ENCODE peak calls at places on chromosome 15, in five cellular contexts. N, B, P, I and F are unnamed samples.

GRCh38 chr15:98801234-98801561 is 152.9 kb downstream of the IGF1R start:
- DNase-seq in N (no peak), B (no peak), P (no peak), I (peak), F (peak)

GRCh38 chr15:67171471-67171870 is 83.0 kb downstream of the AAGAB start:
- DNase-seq in N (no peak), B (no peak), P (no peak), I (no peak), F (no peak)

GRCh38 chr15:58805095-58805494 is 34.0 kb downstream of the MINDY2 start:
- DNase-seq in N (no peak), B (no peak), P (no peak), I (no peak), F (no peak)

GRCh38 chr15:73617310-73617709 is 15.9 kb downstream of the NPTN start:
- DNase-seq in N (no peak), B (no peak), P (no peak), I (no peak), F (no peak)

GRCh38 chr15:90000175-90000923 is 775 bp upstream of the ZNF710 start:
- DNase-seq in N (no peak), B (no peak), P (peak), I (peak), F (peak)

GRCh38 chr15:71231678-71232224 is 116.5 kb downstream of the THSD4 start:
- DNase-seq in N (no peak), B (no peak), P (no peak), I (no peak), F (no peak)

GRCh38 chr15:65054333-65055200 is 9.4 kb downstream of the SLC51B start:
- DNase-seq in N (no peak), B (peak), P (peak), I (peak), F (peak)

GRCh38 chr15:73601449-73602425 is 31.5 kb downstream of the NPTN start:
- DNase-seq in N (no peak), B (peak), P (no peak), I (no peak), F (peak)

GRCh38 chr15:68354923-68355322 is 77.0 kb downstream of the ITGA11 start:
- DNase-seq in N (peak), B (peak), P (no peak), I (no peak), F (no peak)

GRCh38 chr15:47505712-47506542 is 211.4 kb upstream of the SEMA6D start:
- DNase-seq in N (no peak), B (no peak), P (no peak), I (no peak), F (no peak)

GRCh38 chr15:70508561-70509281 is 254.6 kb downstream of the UACA start:
- DNase-seq in N (peak), B (peak), P (no peak), I (no peak), F (peak)

GRCh38 chr15:91867581-91868026 is 14.1 kb downstream of the SLCO3A1 start:
- DNase-seq in N (peak), B (peak), P (no peak), I (no peak), F (no peak)

GRCh38 chr15:85026304-85027032 is 44.8 kb downstream of the PDE8A start:
- DNase-seq in N (no peak), B (no peak), P (no peak), I (no peak), F (no peak)

GRCh38 chr15:45234562-45235235 is 17.3 kb upstream of the SLC28A2 start:
- DNase-seq in N (no peak), B (peak), P (no peak), I (no peak), F (peak)

GRCh38 chr15:59232476-59232875 is 25.8 kb downstream of the LDHAL6B start:
- DNase-seq in N (peak), B (no peak), P (no peak), I (no peak), F (no peak)

GRCh38 chr15:101458908-101459578 is 30.5 kb downstream of the PCSK6 start:
- DNase-seq in N (no peak), B (no peak), P (no peak), I (no peak), F (no peak)

GRCh38 chr15:87287156-87287555 is 969.4 kb downstream of the NTRK3 start:
- DNase-seq in N (peak), B (no peak), P (no peak), I (no peak), F (no peak)

GRCh38 chr15:44308415-44308814 is 19.9 kb downstream of the GOLM2 start:
- DNase-seq in N (no peak), B (no peak), P (no peak), I (no peak), F (no peak)

GRCh38 chr15:74613089-74613952 is 2.3 kb upstream of the CLK3 start:
- DNase-seq in N (no peak), B (no peak), P (no peak), I (no peak), F (peak)

GRCh38 chr15:92343869-92344643 is 49.6 kb upstream of the ST8SIA2 start:
- DNase-seq in N (no peak), B (no peak), P (no peak), I (peak), F (no peak)

GRCh38 chr15:87939838-87940457 is 316.6 kb downstream of the NTRK3 start:
- DNase-seq in N (no peak), B (no peak), P (no peak), I (no peak), F (no peak)

GRCh38 chr15:101053261-101053660 is 134.1 kb downstream of the LRRK1 start:
- DNase-seq in N (no peak), B (no peak), P (no peak), I (no peak), F (no peak)

GRCh38 chr15:95170587-95171380 is 939.4 kb downstream of the MCTP2 start:
- DNase-seq in N (no peak), B (no peak), P (peak), I (no peak), F (no peak)

GRCh38 chr15:39404767-39405173 is 176.1 kb upstream of the THBS1 start:
- DNase-seq in N (no peak), B (no peak), P (no peak), I (no peak), F (no peak)

GRCh38 chr15:59444980-59445500 is 7.1 kb downstream of the FAM81A start:
- DNase-seq in N (no peak), B (no peak), P (no peak), I (no peak), F (no peak)